ENCODE peak calls at places on chromosomes 1 and 21, in seven cellular contexts. One of them, this sample, is unnamed.
A peak's percentile ranks its signal among the peaks of the same experiment; 100 is the strongest.

GRCh38 chr1:207079706-207080246 is 8.9 kb upstream of the C4BPB start:
- DNase-seq in suprapubic skin: no peak
- DNase-seq in body of pancreas: no peak
- DNase-seq in H1: no peak
- DNase-seq in esophagus squamous epithelium: no peak
- DNase-seq in breast epithelium: no peak
- DNase-seq in right lobe of liver: no peak
- DNase-seq in this sample: no peak

GRCh38 chr1:114258633-114259032 is 105.0 kb upstream of the SYT6 start:
- DNase-seq in breast epithelium: no peak
- DNase-seq in body of pancreas: no peak
- DNase-seq in H1: no peak
- DNase-seq in right lobe of liver: no peak
- DNase-seq in suprapubic skin: no peak
- DNase-seq in esophagus squamous epithelium: no peak
- DNase-seq in this sample: no peak

GRCh38 chr1:80566867-80567266 is 1233.9 kb upstream of the ADGRL2 start:
- DNase-seq in esophagus squamous epithelium: no peak
- DNase-seq in breast epithelium: no peak
- DNase-seq in suprapubic skin: no peak
- DNase-seq in right lobe of liver: no peak
- DNase-seq in H1: no peak
- DNase-seq in body of pancreas: no peak
- DNase-seq in this sample: no peak

GRCh38 chr1:232952514-232953175 is 2.2 kb downstream of the NTPCR start:
- DNase-seq in H1: peak; percentile 61
- DNase-seq in right lobe of liver: peak; percentile 51
- DNase-seq in suprapubic skin: no peak
- DNase-seq in esophagus squamous epithelium: no peak
- DNase-seq in body of pancreas: peak; percentile 53
- DNase-seq in breast epithelium: no peak
- DNase-seq in this sample: no peak

GRCh38 chr1:145740269-145740668 is 21.0 kb downstream of the CD160 start:
- DNase-seq in body of pancreas: no peak
- DNase-seq in right lobe of liver: no peak
- DNase-seq in esophagus squamous epithelium: no peak
- DNase-seq in H1: no peak
- DNase-seq in breast epithelium: no peak
- DNase-seq in suprapubic skin: no peak
- DNase-seq in this sample: no peak

GRCh38 chr1:40640314-40641076 is 25.0 kb downstream of the RIMS3 start:
- DNase-seq in H1: no peak
- DNase-seq in right lobe of liver: no peak
- DNase-seq in breast epithelium: no peak
- DNase-seq in suprapubic skin: no peak
- DNase-seq in esophagus squamous epithelium: no peak
- DNase-seq in body of pancreas: no peak
- DNase-seq in this sample: no peak

GRCh38 chr1:98398649-98399048 is 262.9 kb upstream of the SNX7 start:
- DNase-seq in breast epithelium: no peak
- DNase-seq in body of pancreas: no peak
- DNase-seq in esophagus squamous epithelium: no peak
- DNase-seq in right lobe of liver: no peak
- DNase-seq in H1: no peak
- DNase-seq in suprapubic skin: no peak
- DNase-seq in this sample: no peak

GRCh38 chr21:32748529-32748928 is 20.7 kb upstream of the SYNJ1 start:
- DNase-seq in suprapubic skin: no peak
- DNase-seq in breast epithelium: no peak
- DNase-seq in right lobe of liver: no peak
- DNase-seq in body of pancreas: no peak
- DNase-seq in esophagus squamous epithelium: no peak
- DNase-seq in H1: no peak
- DNase-seq in this sample: no peak

GRCh38 chr1:60695633-60696032 is 386.7 kb upstream of the NFIA start:
- DNase-seq in esophagus squamous epithelium: no peak
- DNase-seq in H1: no peak
- DNase-seq in right lobe of liver: no peak
- DNase-seq in breast epithelium: no peak
- DNase-seq in suprapubic skin: no peak
- DNase-seq in body of pancreas: no peak
- DNase-seq in this sample: no peak

GRCh38 chr1:47572731-47573505 is 135.1 kb downstream of the FOXD2 start:
- DNase-seq in right lobe of liver: no peak
- DNase-seq in esophagus squamous epithelium: no peak
- DNase-seq in body of pancreas: no peak
- DNase-seq in breast epithelium: no peak
- DNase-seq in H1: no peak
- DNase-seq in suprapubic skin: no peak
- DNase-seq in this sample: no peak

GRCh38 chr21:45427331-45428271 is 22.6 kb downstream of the COL18A1 start:
- DNase-seq in suprapubic skin: no peak
- DNase-seq in breast epithelium: no peak
- DNase-seq in right lobe of liver: no peak
- DNase-seq in esophagus squamous epithelium: no peak
- DNase-seq in body of pancreas: peak; percentile 76
- DNase-seq in H1: no peak
- DNase-seq in this sample: peak; percentile 97

GRCh38 chr1:36174716-36175115 is 18.8 kb downstream of the MAP7D1 start:
- DNase-seq in body of pancreas: no peak
- DNase-seq in breast epithelium: no peak
- DNase-seq in suprapubic skin: no peak
- DNase-seq in right lobe of liver: no peak
- DNase-seq in H1: no peak
- DNase-seq in esophagus squamous epithelium: no peak
- DNase-seq in this sample: no peak

GRCh38 chr1:78475888-78476610 is 14.7 kb upstream of the PTGFR start:
- DNase-seq in esophagus squamous epithelium: no peak
- DNase-seq in right lobe of liver: no peak
- DNase-seq in suprapubic skin: no peak
- DNase-seq in breast epithelium: no peak
- DNase-seq in H1: no peak
- DNase-seq in body of pancreas: no peak
- DNase-seq in this sample: no peak

GRCh38 chr1:223700942-223701637 is 11.2 kb upstream of the CAPN2 start:
- DNase-seq in breast epithelium: no peak
- DNase-seq in esophagus squamous epithelium: no peak
- DNase-seq in suprapubic skin: no peak
- DNase-seq in right lobe of liver: no peak
- DNase-seq in H1: no peak
- DNase-seq in body of pancreas: no peak
- DNase-seq in this sample: no peak

GRCh38 chr1:201224671-201225400 is 34.2 kb downstream of the IGFN1 start:
- DNase-seq in body of pancreas: no peak
- DNase-seq in esophagus squamous epithelium: no peak
- DNase-seq in right lobe of liver: no peak
- DNase-seq in H1: peak; percentile 29
- DNase-seq in suprapubic skin: no peak
- DNase-seq in breast epithelium: no peak
- DNase-seq in this sample: peak; percentile 91

GRCh38 chr1:186682721-186683120 is 2.5 kb upstream of the PTGS2 start:
- DNase-seq in breast epithelium: no peak
- DNase-seq in body of pancreas: no peak
- DNase-seq in right lobe of liver: no peak
- DNase-seq in esophagus squamous epithelium: no peak
- DNase-seq in suprapubic skin: no peak
- DNase-seq in H1: no peak
- DNase-seq in this sample: no peak

GRCh38 chr1:145706282-145706681 is 886 bp downstream of the PDZK1 start:
- DNase-seq in breast epithelium: no peak
- DNase-seq in right lobe of liver: no peak
- DNase-seq in body of pancreas: no peak
- DNase-seq in H1: no peak
- DNase-seq in suprapubic skin: no peak
- DNase-seq in esophagus squamous epithelium: no peak
- DNase-seq in this sample: no peak

GRCh38 chr1:59316497-59317128 is 19.7 kb downstream of the FGGY start:
- DNase-seq in H1: no peak
- DNase-seq in suprapubic skin: no peak
- DNase-seq in body of pancreas: no peak
- DNase-seq in esophagus squamous epithelium: no peak
- DNase-seq in breast epithelium: no peak
- DNase-seq in right lobe of liver: no peak
- DNase-seq in this sample: no peak

GRCh38 chr1:42433324-42433860 is 22.4 kb downstream of the ZMYND12 start:
- DNase-seq in suprapubic skin: no peak
- DNase-seq in body of pancreas: no peak
- DNase-seq in esophagus squamous epithelium: no peak
- DNase-seq in breast epithelium: no peak
- DNase-seq in H1: no peak
- DNase-seq in right lobe of liver: no peak
- DNase-seq in this sample: no peak

GRCh38 chr1:94783342-94784264 is 36.6 kb upstream of the SLC44A3 start:
- DNase-seq in esophagus squamous epithelium: no peak
- DNase-seq in suprapubic skin: peak; percentile 80
- DNase-seq in body of pancreas: peak; percentile 89
- DNase-seq in breast epithelium: peak; percentile 86
- DNase-seq in right lobe of liver: no peak
- DNase-seq in H1: no peak
- DNase-seq in this sample: no peak

GRCh38 chr1:43622471-43622870 is 27.5 kb upstream of the KDM4A start:
- DNase-seq in H1: no peak
- DNase-seq in esophagus squamous epithelium: no peak
- DNase-seq in body of pancreas: no peak
- DNase-seq in suprapubic skin: no peak
- DNase-seq in breast epithelium: no peak
- DNase-seq in right lobe of liver: no peak
- DNase-seq in this sample: no peak

GRCh38 chr1:211589782-211590721 is 11.1 kb upstream of the SLC30A1 start:
- DNase-seq in breast epithelium: no peak
- DNase-seq in esophagus squamous epithelium: no peak
- DNase-seq in suprapubic skin: peak; percentile 85
- DNase-seq in right lobe of liver: peak; percentile 65
- DNase-seq in body of pancreas: peak; percentile 46
- DNase-seq in H1: no peak
- DNase-seq in this sample: no peak

GRCh38 chr1:246160905-246161304 is 346.2 kb downstream of the SMYD3 start:
- DNase-seq in body of pancreas: no peak
- DNase-seq in breast epithelium: no peak
- DNase-seq in esophagus squamous epithelium: no peak
- DNase-seq in right lobe of liver: no peak
- DNase-seq in H1: no peak
- DNase-seq in suprapubic skin: no peak
- DNase-seq in this sample: no peak

DNA sequence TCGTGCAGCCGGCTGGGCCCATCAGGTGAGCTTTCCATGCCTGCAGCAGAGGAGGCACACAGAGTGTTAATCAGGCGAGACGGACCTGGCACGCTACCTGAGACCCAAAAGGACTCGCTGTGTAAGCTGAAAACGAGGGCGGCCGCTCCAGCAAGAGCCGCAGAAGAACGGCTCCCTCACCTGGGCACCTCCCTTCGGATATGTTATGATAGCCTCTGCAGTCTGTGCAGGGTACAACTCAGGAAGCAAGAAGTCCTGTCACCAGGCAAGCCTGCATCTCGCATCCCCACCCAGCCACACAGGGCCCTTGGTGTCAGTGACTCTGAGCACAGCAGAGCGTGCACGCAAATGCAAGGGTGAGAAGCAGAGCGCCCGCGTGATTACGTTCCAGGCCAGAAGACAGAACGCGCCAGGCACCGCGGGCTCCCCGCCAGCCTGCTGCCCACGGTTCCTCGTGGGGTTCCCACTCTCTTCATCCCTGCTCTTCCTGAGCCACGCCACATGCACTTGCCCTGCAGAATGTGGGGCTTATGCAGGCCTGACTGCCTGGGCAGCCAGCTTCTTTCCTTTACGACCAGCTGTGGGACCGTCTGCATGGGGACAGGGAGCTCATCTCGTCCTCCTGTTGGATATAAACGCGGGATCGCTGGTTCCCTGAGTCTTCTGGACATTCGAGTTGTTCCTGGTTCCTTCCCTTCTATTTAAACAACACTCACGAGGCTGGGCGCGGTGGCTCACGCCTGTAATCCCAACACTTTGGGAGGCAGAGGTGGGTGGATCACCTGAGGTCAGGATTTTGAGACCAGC is 20.2 kb upstream of the LRRC47 start:
- DNase-seq in H1: no peak
- DNase-seq in right lobe of liver: peak; percentile 14
- DNase-seq in suprapubic skin: no peak
- DNase-seq in esophagus squamous epithelium: no peak
- DNase-seq in body of pancreas: no peak
- DNase-seq in breast epithelium: no peak
- DNase-seq in this sample: no peak
- H3K36me3 ChIP-seq in H1: peaks cover 3% of the 10 kb centered on the region
- H3K36me3 ChIP-seq in right lobe of liver: peaks cover 15% of the 10 kb centered on the region
- H3K36me3 ChIP-seq in suprapubic skin: peaks cover 63% of the 10 kb centered on the region
- H3K36me3 ChIP-seq in esophagus squamous epithelium: peaks cover 79% of the 10 kb centered on the region
- H3K36me3 ChIP-seq in body of pancreas: no peaks in the 10 kb centered on the region
- H3K36me3 ChIP-seq in breast epithelium: no peaks in the 10 kb centered on the region
- H3K36me3 ChIP-seq in this sample: peaks cover 36% of the 10 kb centered on the region

GRCh38 chr1:226064168-226064815 is 1.8 kb downstream of the H3-3A start:
- DNase-seq in right lobe of liver: no peak
- DNase-seq in suprapubic skin: no peak
- DNase-seq in esophagus squamous epithelium: no peak
- DNase-seq in body of pancreas: peak; percentile 50
- DNase-seq in breast epithelium: no peak
- DNase-seq in H1: no peak
- DNase-seq in this sample: no peak
- TF ChIP-seq POLR2A in right lobe of liver: peak; percentile 65
- TF ChIP-seq POLR2A in suprapubic skin: no peak
- TF ChIP-seq POLR2A in esophagus squamous epithelium: no peak
- TF ChIP-seq POLR2A in body of pancreas: peak; percentile 82
- TF ChIP-seq POLR2A in breast epithelium: peak; percentile 25
- TF ChIP-seq POLR2A in H1: no peak
- TF ChIP-seq POLR2A in this sample: no peak

GRCh38 chr1:56533197-56533596 is 46.2 kb downstream of the PLPP3 start:
- DNase-seq in esophagus squamous epithelium: no peak
- DNase-seq in right lobe of liver: no peak
- DNase-seq in H1: no peak
- DNase-seq in breast epithelium: no peak
- DNase-seq in suprapubic skin: no peak
- DNase-seq in body of pancreas: no peak
- DNase-seq in this sample: no peak
- H3K4me1 ChIP-seq in esophagus squamous epithelium: no peaks in the 10 kb centered on the region
- H3K4me1 ChIP-seq in right lobe of liver: no peaks in the 10 kb centered on the region
- H3K4me1 ChIP-seq in H1: peaks cover 12% of the 10 kb centered on the region
- H3K4me1 ChIP-seq in breast epithelium: peaks cover 4% of the 10 kb centered on the region
- H3K4me1 ChIP-seq in suprapubic skin: peaks cover 36% of the 10 kb centered on the region
- H3K4me1 ChIP-seq in body of pancreas: peaks cover 86% of the 10 kb centered on the region
- H3K4me1 ChIP-seq in this sample: peaks cover 93% of the 10 kb centered on the region

GRCh38 chr1:22119626-22120468 is 23.1 kb downstream of the WNT4 start:
- DNase-seq in body of pancreas: no peak
- DNase-seq in esophagus squamous epithelium: no peak
- DNase-seq in breast epithelium: no peak
- DNase-seq in suprapubic skin: peak; percentile 50
- DNase-seq in right lobe of liver: no peak
- DNase-seq in H1: no peak
- DNase-seq in this sample: no peak

GRCh38 chr1:22121421-22121911 is 21.4 kb downstream of the WNT4 start:
- DNase-seq in body of pancreas: peak; percentile 37
- DNase-seq in right lobe of liver: no peak
- DNase-seq in H1: no peak
- DNase-seq in esophagus squamous epithelium: no peak
- DNase-seq in breast epithelium: no peak
- DNase-seq in suprapubic skin: no peak
- DNase-seq in this sample: no peak

GRCh38 chr1:22122273-22123070 is 20.4 kb downstream of the WNT4 start:
- DNase-seq in suprapubic skin: peak; percentile 7
- DNase-seq in breast epithelium: no peak
- DNase-seq in esophagus squamous epithelium: no peak
- DNase-seq in body of pancreas: no peak
- DNase-seq in right lobe of liver: no peak
- DNase-seq in H1: no peak
- DNase-seq in this sample: no peak

GRCh38 chr1:22118291-22118992 is 24.5 kb downstream of the WNT4 start:
- DNase-seq in right lobe of liver: no peak
- DNase-seq in H1: no peak
- DNase-seq in esophagus squamous epithelium: no peak
- DNase-seq in breast epithelium: no peak
- DNase-seq in suprapubic skin: peak; percentile 59
- DNase-seq in body of pancreas: no peak
- DNase-seq in this sample: no peak

GRCh38 chr1:22120469-22120790 is 22.5 kb downstream of the WNT4 start:
- DNase-seq in esophagus squamous epithelium: no peak
- DNase-seq in suprapubic skin: peak; percentile 18
- DNase-seq in right lobe of liver: no peak
- DNase-seq in breast epithelium: no peak
- DNase-seq in body of pancreas: no peak
- DNase-seq in H1: no peak
- DNase-seq in this sample: no peak
- H3K36me3 ChIP-seq in esophagus squamous epithelium: peaks cover 38% of the 10 kb centered on the region
- H3K36me3 ChIP-seq in suprapubic skin: peaks cover 3% of the 10 kb centered on the region
- H3K36me3 ChIP-seq in right lobe of liver: no peaks in the 10 kb centered on the region
- H3K36me3 ChIP-seq in breast epithelium: no peaks in the 10 kb centered on the region
- H3K36me3 ChIP-seq in body of pancreas: no peaks in the 10 kb centered on the region
- H3K36me3 ChIP-seq in H1: peaks cover 2% of the 10 kb centered on the region
- H3K36me3 ChIP-seq in this sample: no peaks in the 10 kb centered on the region

This sample was measured in vagina.